ENCODE peak calls at places on chromosomes 11 and 22, in seven cellular contexts. One of them, this sample, is unnamed.

GRCh38 chr22:36573815-36574350 is 44.9 kb upstream of the EIF3D start:
- DNase-seq in hippocampal formation: no peak
- DNase-seq in NCI-H146: no peak
- DNase-seq in GM12865: no peak
- DNase-seq in Karpas-422: no peak
- DNase-seq in stimulated activated CD4-positive, alpha-beta T cell treated with anti-CD3 and anti-CD28 coated beads, Interleukin-1b, Interleukin-23, amount 100 ng/mL, for 24 hours: no peak
- DNase-seq in AG08396: no peak
- DNase-seq in this sample: no peak

GRCh38 chr11:14643697-14644395 is at the start of gene PDE3B:
- DNase-seq in stimulated activated CD4-positive, alpha-beta T cell treated with anti-CD3 and anti-CD28 coated beads, Interleukin-1b, Interleukin-23, amount 100 ng/mL, for 24 hours: peak; percentile 52
- DNase-seq in Karpas-422: no peak
- DNase-seq in hippocampal formation: peak; percentile 50
- DNase-seq in NCI-H146: peak; percentile 64
- DNase-seq in GM12865: peak; percentile 90
- DNase-seq in AG08396: peak; percentile 60
- DNase-seq in this sample: peak; percentile 55

GRCh38 chr11:64655901-64656601 is 65.0 kb downstream of the SLC22A12 start:
- DNase-seq in stimulated activated CD4-positive, alpha-beta T cell treated with anti-CD3 and anti-CD28 coated beads, Interleukin-1b, Interleukin-23, amount 100 ng/mL, for 24 hours: no peak
- DNase-seq in Karpas-422: no peak
- DNase-seq in AG08396: no peak
- DNase-seq in GM12865: no peak
- DNase-seq in hippocampal formation: no peak
- DNase-seq in NCI-H146: no peak
- DNase-seq in this sample: no peak

GRCh38 chr11:69374110-69374981 is 80.4 kb downstream of the MYEOV start:
- DNase-seq in Karpas-422: no peak
- DNase-seq in GM12865: no peak
- DNase-seq in AG08396: no peak
- DNase-seq in NCI-H146: no peak
- DNase-seq in stimulated activated CD4-positive, alpha-beta T cell treated with anti-CD3 and anti-CD28 coated beads, Interleukin-1b, Interleukin-23, amount 100 ng/mL, for 24 hours: no peak
- DNase-seq in hippocampal formation: no peak
- DNase-seq in this sample: no peak

GRCh38 chr22:43618517-43618916 is 193.6 kb downstream of the EFCAB6 start:
- DNase-seq in AG08396: no peak
- DNase-seq in NCI-H146: no peak
- DNase-seq in stimulated activated CD4-positive, alpha-beta T cell treated with anti-CD3 and anti-CD28 coated beads, Interleukin-1b, Interleukin-23, amount 100 ng/mL, for 24 hours: no peak
- DNase-seq in hippocampal formation: no peak
- DNase-seq in GM12865: no peak
- DNase-seq in Karpas-422: no peak
- DNase-seq in this sample: no peak

GRCh38 chr11:86431258-86431657 is 56.6 kb downstream of the CCDC81 start:
- DNase-seq in hippocampal formation: no peak
- DNase-seq in stimulated activated CD4-positive, alpha-beta T cell treated with anti-CD3 and anti-CD28 coated beads, Interleukin-1b, Interleukin-23, amount 100 ng/mL, for 24 hours: no peak
- DNase-seq in Karpas-422: no peak
- DNase-seq in GM12865: no peak
- DNase-seq in NCI-H146: no peak
- DNase-seq in AG08396: no peak
- DNase-seq in this sample: no peak

GRCh38 chr11:7527029-7527428 is 13.2 kb downstream of the PPFIBP2 start:
- DNase-seq in NCI-H146: no peak
- DNase-seq in stimulated activated CD4-positive, alpha-beta T cell treated with anti-CD3 and anti-CD28 coated beads, Interleukin-1b, Interleukin-23, amount 100 ng/mL, for 24 hours: no peak
- DNase-seq in GM12865: peak; percentile 43
- DNase-seq in hippocampal formation: no peak
- DNase-seq in Karpas-422: no peak
- DNase-seq in AG08396: no peak
- DNase-seq in this sample: no peak

GRCh38 chr11:71491531-71492329 is 35.3 kb upstream of the KRTAP5-7 start:
- DNase-seq in NCI-H146: no peak
- DNase-seq in AG08396: no peak
- DNase-seq in Karpas-422: no peak
- DNase-seq in stimulated activated CD4-positive, alpha-beta T cell treated with anti-CD3 and anti-CD28 coated beads, Interleukin-1b, Interleukin-23, amount 100 ng/mL, for 24 hours: no peak
- DNase-seq in GM12865: no peak
- DNase-seq in hippocampal formation: no peak
- DNase-seq in this sample: no peak

GRCh38 chr11:13368041-13368446 is 90.5 kb downstream of the BMAL1 start:
- DNase-seq in hippocampal formation: no peak
- DNase-seq in NCI-H146: no peak
- DNase-seq in GM12865: no peak
- DNase-seq in stimulated activated CD4-positive, alpha-beta T cell treated with anti-CD3 and anti-CD28 coated beads, Interleukin-1b, Interleukin-23, amount 100 ng/mL, for 24 hours: no peak
- DNase-seq in AG08396: peak; percentile 17
- DNase-seq in Karpas-422: no peak
- DNase-seq in this sample: no peak

GRCh38 chr11:11436715-11437313 is 83.8 kb upstream of the CSNK2A3 start:
- DNase-seq in Karpas-422: no peak
- DNase-seq in stimulated activated CD4-positive, alpha-beta T cell treated with anti-CD3 and anti-CD28 coated beads, Interleukin-1b, Interleukin-23, amount 100 ng/mL, for 24 hours: no peak
- DNase-seq in AG08396: no peak
- DNase-seq in hippocampal formation: no peak
- DNase-seq in NCI-H146: no peak
- DNase-seq in GM12865: no peak
- DNase-seq in this sample: no peak

GRCh38 chr11:73219396-73220285 is 1.6 kb downstream of the P2RY2 start:
- DNase-seq in Karpas-422: no peak
- DNase-seq in AG08396: no peak
- DNase-seq in NCI-H146: no peak
- DNase-seq in stimulated activated CD4-positive, alpha-beta T cell treated with anti-CD3 and anti-CD28 coated beads, Interleukin-1b, Interleukin-23, amount 100 ng/mL, for 24 hours: no peak
- DNase-seq in GM12865: no peak
- DNase-seq in hippocampal formation: no peak
- DNase-seq in this sample: no peak